ENCODE peak calls at places on chromosomes 16 and 17, in six cellular contexts. One of them, this sample, is unnamed.

GRCh38 chr16:72878301-72879269 is 169.3 kb downstream of the ZFHX3 start:
- DNase-seq in endothelial cell of umbilical vein: no peak
- DNase-seq in fibroblast of pulmonary artery: peak
- DNase-seq in H9: no peak
- DNase-seq in gastrocnemius medialis: no peak
- DNase-seq in activated T-cell treated with anti-CD3 and anti-CD28 coated beads for 1 hour: no peak
- DNase-seq in this sample: no peak

GRCh38 chr17:559699-560378 is 154.8 kb downstream of the VPS53 start:
- DNase-seq in endothelial cell of umbilical vein: peak
- DNase-seq in fibroblast of pulmonary artery: peak
- DNase-seq in H9: no peak
- DNase-seq in gastrocnemius medialis: peak
- DNase-seq in activated T-cell treated with anti-CD3 and anti-CD28 coated beads for 1 hour: no peak
- DNase-seq in this sample: no peak

GRCh38 chr16:17343028-17343427 is 127.7 kb downstream of the XYLT1 start:
- DNase-seq in endothelial cell of umbilical vein: no peak
- DNase-seq in fibroblast of pulmonary artery: no peak
- DNase-seq in H9: no peak
- DNase-seq in gastrocnemius medialis: no peak
- DNase-seq in activated T-cell treated with anti-CD3 and anti-CD28 coated beads for 1 hour: no peak
- DNase-seq in this sample: no peak

GRCh38 chr16:23223368-23223767 is 40.8 kb downstream of the SCNN1G start:
- DNase-seq in endothelial cell of umbilical vein: no peak
- DNase-seq in fibroblast of pulmonary artery: no peak
- DNase-seq in H9: peak
- DNase-seq in gastrocnemius medialis: no peak
- DNase-seq in activated T-cell treated with anti-CD3 and anti-CD28 coated beads for 1 hour: no peak
- DNase-seq in this sample: no peak

GRCh38 chr17:1379208-1379929 is 20.7 kb downstream of the YWHAE start:
- DNase-seq in endothelial cell of umbilical vein: no peak
- DNase-seq in fibroblast of pulmonary artery: no peak
- DNase-seq in H9: no peak
- DNase-seq in gastrocnemius medialis: no peak
- DNase-seq in activated T-cell treated with anti-CD3 and anti-CD28 coated beads for 1 hour: no peak
- DNase-seq in this sample: no peak

GRCh38 chr16:57606847-57607501 is 21.5 kb upstream of the ADGRG1 start:
- DNase-seq in endothelial cell of umbilical vein: no peak
- DNase-seq in fibroblast of pulmonary artery: no peak
- DNase-seq in H9: no peak
- DNase-seq in gastrocnemius medialis: no peak
- DNase-seq in activated T-cell treated with anti-CD3 and anti-CD28 coated beads for 1 hour: no peak
- DNase-seq in this sample: no peak

GRCh38 chr17:44970136-44970737 is 2.1 kb upstream of the C1QL1 start:
- DNase-seq in endothelial cell of umbilical vein: no peak
- DNase-seq in fibroblast of pulmonary artery: no peak
- DNase-seq in H9: peak
- DNase-seq in gastrocnemius medialis: no peak
- DNase-seq in activated T-cell treated with anti-CD3 and anti-CD28 coated beads for 1 hour: no peak
- DNase-seq in this sample: peak

GRCh38 chr16:67530013-67530939 is 1.6 kb downstream of the RIPOR1 start:
- DNase-seq in endothelial cell of umbilical vein: peak
- DNase-seq in fibroblast of pulmonary artery: peak
- DNase-seq in H9: no peak
- DNase-seq in gastrocnemius medialis: peak
- DNase-seq in activated T-cell treated with anti-CD3 and anti-CD28 coated beads for 1 hour: no peak
- DNase-seq in this sample: no peak

GRCh38 chr16:71722801-71723536 is 1.5 kb downstream of the PHLPP2 start:
- DNase-seq in endothelial cell of umbilical vein: peak
- DNase-seq in fibroblast of pulmonary artery: peak
- DNase-seq in H9: peak
- DNase-seq in gastrocnemius medialis: peak
- DNase-seq in activated T-cell treated with anti-CD3 and anti-CD28 coated beads for 1 hour: peak
- DNase-seq in this sample: no peak

GRCh38 chr17:29588561-29589411 is 662 bp downstream of the GIT1 start:
- DNase-seq in endothelial cell of umbilical vein: no peak
- DNase-seq in fibroblast of pulmonary artery: peak
- DNase-seq in H9: no peak
- DNase-seq in gastrocnemius medialis: no peak
- DNase-seq in activated T-cell treated with anti-CD3 and anti-CD28 coated beads for 1 hour: no peak
- DNase-seq in this sample: no peak

GRCh38 chr16:87556941-87557459 is 45.3 kb upstream of the JPH3 start:
- DNase-seq in endothelial cell of umbilical vein: no peak
- DNase-seq in fibroblast of pulmonary artery: peak
- DNase-seq in H9: no peak
- DNase-seq in gastrocnemius medialis: peak
- DNase-seq in activated T-cell treated with anti-CD3 and anti-CD28 coated beads for 1 hour: no peak
- DNase-seq in this sample: no peak

GRCh38 chr17:69356625-69357024 is 29.7 kb upstream of the ABCA5 start:
- DNase-seq in endothelial cell of umbilical vein: no peak
- DNase-seq in fibroblast of pulmonary artery: no peak
- DNase-seq in H9: no peak
- DNase-seq in gastrocnemius medialis: peak
- DNase-seq in activated T-cell treated with anti-CD3 and anti-CD28 coated beads for 1 hour: no peak
- DNase-seq in this sample: no peak

GRCh38 chr17:42571435-42572225 is 4.7 kb downstream of the MLX start:
- DNase-seq in endothelial cell of umbilical vein: no peak
- DNase-seq in fibroblast of pulmonary artery: no peak
- DNase-seq in H9: no peak
- DNase-seq in gastrocnemius medialis: no peak
- DNase-seq in activated T-cell treated with anti-CD3 and anti-CD28 coated beads for 1 hour: no peak
- DNase-seq in this sample: no peak

GRCh38 chr17:29250666-29251065 is 4.0 kb downstream of the CRYBA1 start:
- DNase-seq in endothelial cell of umbilical vein: no peak
- DNase-seq in fibroblast of pulmonary artery: peak
- DNase-seq in H9: no peak
- DNase-seq in gastrocnemius medialis: no peak
- DNase-seq in activated T-cell treated with anti-CD3 and anti-CD28 coated beads for 1 hour: no peak
- DNase-seq in this sample: no peak

GRCh38 chr17:7313890-7314718 is 1.1 kb downstream of the GPS2 start:
- DNase-seq in endothelial cell of umbilical vein: no peak
- DNase-seq in fibroblast of pulmonary artery: no peak
- DNase-seq in H9: no peak
- DNase-seq in gastrocnemius medialis: no peak
- DNase-seq in activated T-cell treated with anti-CD3 and anti-CD28 coated beads for 1 hour: no peak
- DNase-seq in this sample: no peak

GRCh38 chr16:82004651-82005490 is 6.4 kb downstream of the SDR42E1 start:
- DNase-seq in endothelial cell of umbilical vein: peak
- DNase-seq in fibroblast of pulmonary artery: no peak
- DNase-seq in H9: no peak
- DNase-seq in gastrocnemius medialis: no peak
- DNase-seq in activated T-cell treated with anti-CD3 and anti-CD28 coated beads for 1 hour: no peak
- DNase-seq in this sample: no peak

GRCh38 chr17:77498056-77498785 is 357.5 kb downstream of the SEC14L1 start:
- DNase-seq in endothelial cell of umbilical vein: no peak
- DNase-seq in fibroblast of pulmonary artery: no peak
- DNase-seq in H9: no peak
- DNase-seq in gastrocnemius medialis: no peak
- DNase-seq in activated T-cell treated with anti-CD3 and anti-CD28 coated beads for 1 hour: no peak
- DNase-seq in this sample: no peak

GRCh38 chr16:19128454-19129210 is 14.9 kb downstream of the ITPRIPL2 start:
- DNase-seq in endothelial cell of umbilical vein: no peak
- DNase-seq in fibroblast of pulmonary artery: no peak
- DNase-seq in H9: no peak
- DNase-seq in gastrocnemius medialis: no peak
- DNase-seq in activated T-cell treated with anti-CD3 and anti-CD28 coated beads for 1 hour: no peak
- DNase-seq in this sample: no peak

GRCh38 chr16:23863511-23864422 is 28.0 kb downstream of the PRKCB start:
- DNase-seq in endothelial cell of umbilical vein: no peak
- DNase-seq in fibroblast of pulmonary artery: no peak
- DNase-seq in H9: no peak
- DNase-seq in gastrocnemius medialis: no peak
- DNase-seq in activated T-cell treated with anti-CD3 and anti-CD28 coated beads for 1 hour: no peak
- DNase-seq in this sample: no peak

GRCh38 chr17:74852237-74853047 is 7.2 kb downstream of the GRIN2C start:
- DNase-seq in endothelial cell of umbilical vein: no peak
- DNase-seq in fibroblast of pulmonary artery: peak
- DNase-seq in H9: peak
- DNase-seq in gastrocnemius medialis: no peak
- DNase-seq in activated T-cell treated with anti-CD3 and anti-CD28 coated beads for 1 hour: peak
- DNase-seq in this sample: no peak

GRCh38 chr17:40345161-40346034 is 19.1 kb downstream of the GJD3 start:
- DNase-seq in endothelial cell of umbilical vein: peak
- DNase-seq in fibroblast of pulmonary artery: peak
- DNase-seq in H9: peak
- DNase-seq in gastrocnemius medialis: peak
- DNase-seq in activated T-cell treated with anti-CD3 and anti-CD28 coated beads for 1 hour: no peak
- DNase-seq in this sample: no peak

GRCh38 chr16:4263504-4264436 is 9.1 kb downstream of the TFAP4 start:
- DNase-seq in endothelial cell of umbilical vein: no peak
- DNase-seq in fibroblast of pulmonary artery: peak
- DNase-seq in H9: peak
- DNase-seq in gastrocnemius medialis: peak
- DNase-seq in activated T-cell treated with anti-CD3 and anti-CD28 coated beads for 1 hour: no peak
- DNase-seq in this sample: no peak

GRCh38 chr17:33385133-33385532 is 92.0 kb upstream of the ASIC2 start:
- DNase-seq in endothelial cell of umbilical vein: no peak
- DNase-seq in fibroblast of pulmonary artery: no peak
- DNase-seq in H9: no peak
- DNase-seq in gastrocnemius medialis: no peak
- DNase-seq in activated T-cell treated with anti-CD3 and anti-CD28 coated beads for 1 hour: no peak
- DNase-seq in this sample: no peak

GRCh38 chr16:53836680-53837079 is 132.7 kb downstream of the FTO start:
- DNase-seq in endothelial cell of umbilical vein: no peak
- DNase-seq in fibroblast of pulmonary artery: no peak
- DNase-seq in H9: no peak
- DNase-seq in gastrocnemius medialis: no peak
- DNase-seq in activated T-cell treated with anti-CD3 and anti-CD28 coated beads for 1 hour: no peak
- DNase-seq in this sample: no peak

GRCh38 chr16:81816793-81817210 is 37.7 kb downstream of the PLCG2 start:
- DNase-seq in endothelial cell of umbilical vein: no peak
- DNase-seq in fibroblast of pulmonary artery: no peak
- DNase-seq in H9: no peak
- DNase-seq in gastrocnemius medialis: no peak
- DNase-seq in activated T-cell treated with anti-CD3 and anti-CD28 coated beads for 1 hour: no peak
- DNase-seq in this sample: no peak

GRCh38 chr17:82981141-82981540 is 98.3 kb upstream of the METRNL start:
- DNase-seq in endothelial cell of umbilical vein: no peak
- DNase-seq in fibroblast of pulmonary artery: no peak
- DNase-seq in H9: no peak
- DNase-seq in gastrocnemius medialis: no peak
- DNase-seq in activated T-cell treated with anti-CD3 and anti-CD28 coated beads for 1 hour: no peak
- DNase-seq in this sample: no peak

This sample was measured in NCI-H446 treated with DMSO at 0.1 percent for 48 hours.